ENCODE peak calls at places on chromosomes 13 and 19, in six cellular contexts. One of them, this sample, is unnamed.

GRCh38 chr13:43221611-43222010 is 198.2 kb downstream of the DNAJC15 start:
- DNase-seq in CD4-positive, alpha-beta memory T cell: no peak
- DNase-seq in GM23248: no peak
- DNase-seq in upper lobe of left lung: no peak
- DNase-seq in MM.1S: no peak
- DNase-seq in colonic mucosa: no peak
- DNase-seq in this sample: no peak

GRCh38 chr19:17865364-17866311 is 5.9 kb downstream of the RPL18A start:
- DNase-seq in upper lobe of left lung: no peak
- DNase-seq in GM23248: peak; percentile 36
- DNase-seq in CD4-positive, alpha-beta memory T cell: no peak
- DNase-seq in MM.1S: no peak
- DNase-seq in colonic mucosa: peak; percentile 85
- DNase-seq in this sample: no peak

GRCh38 chr13:43846496-43846895 is 33.0 kb downstream of the CCDC122 start:
- DNase-seq in CD4-positive, alpha-beta memory T cell: no peak
- DNase-seq in colonic mucosa: no peak
- DNase-seq in upper lobe of left lung: no peak
- DNase-seq in GM23248: peak; percentile 78
- DNase-seq in MM.1S: no peak
- DNase-seq in this sample: no peak

GRCh38 chr19:14561832-14562351 is 10.0 kb downstream of the NDUFB7 start:
- DNase-seq in colonic mucosa: no peak
- DNase-seq in CD4-positive, alpha-beta memory T cell: no peak
- DNase-seq in upper lobe of left lung: peak; percentile 74
- DNase-seq in GM23248: no peak
- DNase-seq in MM.1S: no peak
- DNase-seq in this sample: no peak

GRCh38 chr13:99436013-99436412 is 65.3 kb upstream of the TM9SF2 start:
- DNase-seq in colonic mucosa: no peak
- DNase-seq in CD4-positive, alpha-beta memory T cell: no peak
- DNase-seq in MM.1S: no peak
- DNase-seq in upper lobe of left lung: no peak
- DNase-seq in GM23248: no peak
- DNase-seq in this sample: no peak

GRCh38 chr13:96119921-96120320 is 30.0 kb downstream of the HS6ST3 start:
- DNase-seq in MM.1S: no peak
- DNase-seq in colonic mucosa: no peak
- DNase-seq in upper lobe of left lung: no peak
- DNase-seq in GM23248: no peak
- DNase-seq in CD4-positive, alpha-beta memory T cell: no peak
- DNase-seq in this sample: no peak

GRCh38 chr19:12331211-12331941 is 2.1 kb downstream of the ZNF563 start:
- DNase-seq in colonic mucosa: no peak
- DNase-seq in upper lobe of left lung: no peak
- DNase-seq in CD4-positive, alpha-beta memory T cell: peak; percentile 21
- DNase-seq in GM23248: no peak
- DNase-seq in MM.1S: no peak
- DNase-seq in this sample: peak; percentile 69

GRCh38 chr19:1259873-1260748 is 9.0 kb upstream of the CIRBP start:
- DNase-seq in MM.1S: no peak
- DNase-seq in GM23248: peak; percentile 67
- DNase-seq in CD4-positive, alpha-beta memory T cell: peak; percentile 38
- DNase-seq in colonic mucosa: peak; percentile 62
- DNase-seq in upper lobe of left lung: peak; percentile 92
- DNase-seq in this sample: no peak

GRCh38 chr19:17681505-17682125 is 6.5 kb downstream of the UNC13A start:
- DNase-seq in upper lobe of left lung: peak; percentile 87
- DNase-seq in MM.1S: peak; percentile 41
- DNase-seq in colonic mucosa: peak; percentile 25
- DNase-seq in CD4-positive, alpha-beta memory T cell: no peak
- DNase-seq in GM23248: peak; percentile 75
- DNase-seq in this sample: peak; percentile 48

GRCh38 chr19:9860407-9860806 is 25.3 kb downstream of the PIN1 start:
- DNase-seq in GM23248: no peak
- DNase-seq in MM.1S: no peak
- DNase-seq in CD4-positive, alpha-beta memory T cell: no peak
- DNase-seq in upper lobe of left lung: no peak
- DNase-seq in colonic mucosa: no peak
- DNase-seq in this sample: no peak

GRCh38 chr13:110664673-110665072 is 41.2 kb downstream of the CARS2 start:
- DNase-seq in CD4-positive, alpha-beta memory T cell: no peak
- DNase-seq in GM23248: no peak
- DNase-seq in MM.1S: no peak
- DNase-seq in upper lobe of left lung: no peak
- DNase-seq in colonic mucosa: no peak
- DNase-seq in this sample: no peak

GRCh38 chr19:58037927-58038687 is 4.3 kb downstream of the ZSCAN1 start:
- DNase-seq in colonic mucosa: no peak
- DNase-seq in MM.1S: no peak
- DNase-seq in upper lobe of left lung: peak; percentile 79
- DNase-seq in CD4-positive, alpha-beta memory T cell: no peak
- DNase-seq in GM23248: peak; percentile 12
- DNase-seq in this sample: no peak

GRCh38 chr19:38685666-38686529 is 38.4 kb downstream of the ACTN4 start:
- DNase-seq in upper lobe of left lung: no peak
- DNase-seq in colonic mucosa: no peak
- DNase-seq in CD4-positive, alpha-beta memory T cell: no peak
- DNase-seq in GM23248: peak; percentile 78
- DNase-seq in MM.1S: peak; percentile 76
- DNase-seq in this sample: peak; percentile 63
- H3K4me3 ChIP-seq in upper lobe of left lung: no peak overlapping the region
- H3K4me3 ChIP-seq in colonic mucosa: no peak overlapping the region
- H3K4me3 ChIP-seq in CD4-positive, alpha-beta memory T cell: no peak overlapping the region
- H3K4me3 ChIP-seq in GM23248: no peak overlapping the region
- H3K4me3 ChIP-seq in MM.1S: no peak overlapping the region
- H3K4me3 ChIP-seq in this sample: peak overlapping the region; percentile 24

GRCh38 chr13:32829676-32830091 is 186.5 kb upstream of the KL start:
- DNase-seq in CD4-positive, alpha-beta memory T cell: no peak
- DNase-seq in GM23248: peak; percentile 74
- DNase-seq in MM.1S: peak; percentile 21
- DNase-seq in upper lobe of left lung: no peak
- DNase-seq in colonic mucosa: no peak
- DNase-seq in this sample: no peak
- H3K4me3 ChIP-seq in CD4-positive, alpha-beta memory T cell: no peak overlapping the region
- H3K4me3 ChIP-seq in GM23248: no peak overlapping the region
- H3K4me3 ChIP-seq in MM.1S: peak overlapping the region; percentile 12
- H3K4me3 ChIP-seq in upper lobe of left lung: no peak overlapping the region
- H3K4me3 ChIP-seq in colonic mucosa: no peak overlapping the region
- H3K4me3 ChIP-seq in this sample: no peak overlapping the region

GRCh38 chr19:4305253-4305612 is 835 bp downstream of the FSD1 start:
- DNase-seq in colonic mucosa: no peak
- DNase-seq in upper lobe of left lung: no peak
- DNase-seq in CD4-positive, alpha-beta memory T cell: no peak
- DNase-seq in MM.1S: no peak
- DNase-seq in GM23248: no peak
- DNase-seq in this sample: no peak
- H3K4me3 ChIP-seq in colonic mucosa: no peak overlapping the region
- H3K4me3 ChIP-seq in upper lobe of left lung: no peak overlapping the region
- H3K4me3 ChIP-seq in CD4-positive, alpha-beta memory T cell: no peak overlapping the region
- H3K4me3 ChIP-seq in MM.1S: no peak overlapping the region
- H3K4me3 ChIP-seq in GM23248: no peak overlapping the region
- H3K4me3 ChIP-seq in this sample: no peak overlapping the region

DNA sequence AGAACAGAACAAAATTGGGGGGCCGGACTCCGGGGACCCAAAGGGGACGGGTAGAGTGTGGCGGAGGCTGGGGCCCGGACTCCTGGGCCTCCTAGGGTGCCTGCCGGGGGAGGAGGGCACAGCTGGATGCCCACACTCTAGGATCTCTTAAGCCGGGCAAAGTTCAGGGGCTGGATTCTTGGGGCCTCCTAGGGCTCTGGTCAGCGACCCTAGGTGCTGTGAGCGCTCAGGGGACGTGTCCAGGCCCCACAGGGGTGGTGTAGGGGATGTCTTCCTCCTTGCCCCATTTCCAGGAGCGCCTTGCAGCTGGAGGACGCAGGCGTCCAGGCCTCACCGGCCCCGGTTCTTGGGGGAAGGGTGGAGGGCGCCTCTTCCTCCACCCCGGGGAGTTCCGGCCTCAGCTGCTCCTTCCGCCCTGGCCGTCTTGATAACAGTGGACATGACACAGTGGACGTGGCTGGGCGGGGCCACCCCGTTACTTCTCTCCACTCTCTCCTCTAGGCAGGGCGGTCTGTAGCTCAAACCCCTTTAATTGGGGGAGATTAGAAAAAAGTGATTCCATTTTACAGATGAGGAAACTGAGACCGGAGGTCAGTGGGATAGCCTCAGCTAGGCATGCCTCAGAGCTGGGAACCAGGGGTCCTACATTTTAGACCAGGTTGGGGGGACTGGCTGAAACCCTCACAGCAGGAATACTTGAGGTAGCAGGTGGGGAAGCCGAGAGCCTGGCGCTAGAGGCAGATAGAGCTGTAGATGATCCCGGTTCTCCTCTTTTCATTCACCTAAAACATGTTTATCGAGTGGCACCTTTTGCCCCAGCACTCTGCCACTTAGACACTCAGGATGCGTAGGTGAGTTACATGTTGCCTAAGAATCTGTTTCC is 705 bp downstream of the STXBP2 start:
- DNase-seq in CD4-positive, alpha-beta memory T cell: peak; percentile 23
- DNase-seq in GM23248: no peak
- DNase-seq in colonic mucosa: peak; percentile 59
- DNase-seq in upper lobe of left lung: peak; percentile 85
- DNase-seq in MM.1S: no peak
- DNase-seq in this sample: no peak
- H3K4me3 ChIP-seq in CD4-positive, alpha-beta memory T cell: peak overlapping the region; percentile 74
- H3K4me3 ChIP-seq in GM23248: no peak overlapping the region
- H3K4me3 ChIP-seq in colonic mucosa: peak overlapping the region; percentile 90
- H3K4me3 ChIP-seq in upper lobe of left lung: peak overlapping the region; percentile 90
- H3K4me3 ChIP-seq in MM.1S: peak overlapping the region; percentile 90
- H3K4me3 ChIP-seq in this sample: peak overlapping the region; percentile 80

GRCh38 chr19:55493650-55494171 is 5.5 kb downstream of the SSC5D start:
- DNase-seq in upper lobe of left lung: peak; percentile 84
- DNase-seq in GM23248: no peak
- DNase-seq in CD4-positive, alpha-beta memory T cell: no peak
- DNase-seq in colonic mucosa: no peak
- DNase-seq in MM.1S: no peak
- DNase-seq in this sample: no peak
- H3K4me3 ChIP-seq in upper lobe of left lung: peak overlapping the region; percentile 9
- H3K4me3 ChIP-seq in GM23248: peak overlapping the region; percentile 56
- H3K4me3 ChIP-seq in CD4-positive, alpha-beta memory T cell: no peak overlapping the region
- H3K4me3 ChIP-seq in colonic mucosa: no peak overlapping the region
- H3K4me3 ChIP-seq in MM.1S: no peak overlapping the region
- H3K4me3 ChIP-seq in this sample: no peak overlapping the region

GRCh38 chr13:47904239-47904638 is 96.8 kb downstream of the SUCLA2 start:
- DNase-seq in CD4-positive, alpha-beta memory T cell: no peak
- DNase-seq in colonic mucosa: no peak
- DNase-seq in upper lobe of left lung: no peak
- DNase-seq in MM.1S: no peak
- DNase-seq in GM23248: no peak
- DNase-seq in this sample: no peak
- H3K4me3 ChIP-seq in CD4-positive, alpha-beta memory T cell: no peak overlapping the region
- H3K4me3 ChIP-seq in colonic mucosa: no peak overlapping the region
- H3K4me3 ChIP-seq in upper lobe of left lung: peak overlapping the region; percentile 11
- H3K4me3 ChIP-seq in MM.1S: no peak overlapping the region
- H3K4me3 ChIP-seq in GM23248: peak overlapping the region; percentile 57
- H3K4me3 ChIP-seq in this sample: no peak overlapping the region

GRCh38 chr19:33819496-33819874 is 22.8 kb downstream of the KCTD15 start:
- DNase-seq in colonic mucosa: no peak
- DNase-seq in GM23248: no peak
- DNase-seq in CD4-positive, alpha-beta memory T cell: no peak
- DNase-seq in upper lobe of left lung: no peak
- DNase-seq in MM.1S: no peak
- DNase-seq in this sample: no peak
- H3K4me3 ChIP-seq in colonic mucosa: peak overlapping the region; percentile 17
- H3K4me3 ChIP-seq in GM23248: peak overlapping the region; percentile 61
- H3K4me3 ChIP-seq in CD4-positive, alpha-beta memory T cell: peak overlapping the region; percentile 48
- H3K4me3 ChIP-seq in upper lobe of left lung: peak overlapping the region; percentile 35
- H3K4me3 ChIP-seq in MM.1S: peak overlapping the region; percentile 26
- H3K4me3 ChIP-seq in this sample: peak overlapping the region; percentile 48